ENCODE peak calls at places on chromosomes 5 and 9, in seven cellular contexts. R is PC-9, X is PC-3, U is mesothelial cell of epicardium, E is MCF 10A, L is heart left ventricle, D is kidney epithelial cell. Q is an unnamed sample.

GRCh38 chr9:116223926-116224325 is 70.3 kb downstream of the PAPPA start:
- DNase-seq in L (no peak), R (no peak), E (no peak), X (no peak), U (no peak), D (no peak), Q (no peak)

GRCh38 chr9:14349818-14350333 is 35.9 kb upstream of the NFIB start:
- DNase-seq in D (no peak), L (peak; percentile 43), E (no peak), U (no peak), X (no peak), R (no peak), Q (no peak)

GRCh38 chr9:136745389-136746218 is 2.7 kb downstream of the LCN6 start:
- DNase-seq in X (no peak), E (no peak), D (no peak), R (no peak), U (no peak), L (peak; percentile 56), Q (no peak)

GRCh38 chr5:35136386-35136785 is 88.6 kb upstream of the AGXT2 start:
- DNase-seq in X (peak; percentile 95), R (no peak), E (peak; percentile 94), D (peak; percentile 18), U (no peak), L (no peak), Q (no peak)

GRCh38 chr5:145587308-145588071 is 247.7 kb downstream of the PRELID2 start:
- DNase-seq in U (no peak), E (peak; percentile 62), R (peak; percentile 73), L (no peak), D (peak; percentile 86), X (peak; percentile 65), Q (no peak)

GRCh38 chr9:129968690-129969485 is 74.1 kb downstream of the FNBP1 start:
- DNase-seq in R (peak; percentile 68), L (no peak), D (peak; percentile 35), E (peak; percentile 87), U (no peak), X (peak; percentile 89), Q (no peak)

GRCh38 chr5:62124266-62124665 is 181.7 kb upstream of the KIF2A start:
- DNase-seq in L (no peak), X (no peak), U (no peak), D (no peak), E (no peak), R (no peak), Q (no peak)

GRCh38 chr5:5719292-5719691 is 296.8 kb downstream of the ICE1 start:
- DNase-seq in R (no peak), U (no peak), E (no peak), D (no peak), X (no peak), L (no peak), Q (no peak)

GRCh38 chr5:38515648-38516047 is 40.8 kb downstream of the LIFR start:
- DNase-seq in L (no peak), D (no peak), E (peak; percentile 44), R (no peak), X (peak; percentile 42), U (no peak), Q (no peak)

GRCh38 chr5:52743012-52743411 is 44.7 kb upstream of the ITGA1 start:
- DNase-seq in D (no peak), L (no peak), U (no peak), E (no peak), X (no peak), R (no peak), Q (no peak)

GRCh38 chr5:36669015-36669651 is 62.7 kb downstream of the SLC1A3 start:
- DNase-seq in D (no peak), L (no peak), R (no peak), X (no peak), E (no peak), U (no peak), Q (no peak)

GRCh38 chr9:87381050-87381711 is 116.5 kb upstream of the DAPK1 start:
- DNase-seq in E (peak; percentile 67), R (peak; percentile 51), U (no peak), X (no peak), L (no peak), D (no peak), Q (no peak)

GRCh38 chr5:36844305-36844704 is 32.3 kb upstream of the NIPBL start:
- DNase-seq in U (no peak), D (no peak), X (no peak), R (no peak), E (no peak), L (no peak), Q (no peak)

GRCh38 chr9:134178781-134179551 is 14.6 kb upstream of the RNU6ATAC start:
- DNase-seq in D (no peak), E (no peak), R (no peak), X (no peak), L (peak; percentile 77), U (peak; percentile 18), Q (no peak)

GRCh38 chr9:93541581-93542349 is 34.6 kb upstream of the PHF2 start:
- DNase-seq in D (no peak), U (no peak), L (peak; percentile 27), X (no peak), E (no peak), R (no peak), Q (no peak)

GRCh38 chr5:55306641-55307382 is 682 bp downstream of the DHX29 start:
- DNase-seq in U (no peak), L (no peak), D (no peak), E (peak; percentile 13), X (no peak), R (no peak), Q (no peak)

GRCh38 chr9:96615421-96615820 is 4.2 kb downstream of the CDC14B start:
- DNase-seq in D (no peak), E (no peak), L (no peak), R (no peak), X (no peak), U (no peak), Q (no peak)

GRCh38 chr9:87059740-87060139 is 112.4 kb upstream of the GAS1 start:
- DNase-seq in X (no peak), U (no peak), L (no peak), R (no peak), E (no peak), D (no peak), Q (no peak)

DNA sequence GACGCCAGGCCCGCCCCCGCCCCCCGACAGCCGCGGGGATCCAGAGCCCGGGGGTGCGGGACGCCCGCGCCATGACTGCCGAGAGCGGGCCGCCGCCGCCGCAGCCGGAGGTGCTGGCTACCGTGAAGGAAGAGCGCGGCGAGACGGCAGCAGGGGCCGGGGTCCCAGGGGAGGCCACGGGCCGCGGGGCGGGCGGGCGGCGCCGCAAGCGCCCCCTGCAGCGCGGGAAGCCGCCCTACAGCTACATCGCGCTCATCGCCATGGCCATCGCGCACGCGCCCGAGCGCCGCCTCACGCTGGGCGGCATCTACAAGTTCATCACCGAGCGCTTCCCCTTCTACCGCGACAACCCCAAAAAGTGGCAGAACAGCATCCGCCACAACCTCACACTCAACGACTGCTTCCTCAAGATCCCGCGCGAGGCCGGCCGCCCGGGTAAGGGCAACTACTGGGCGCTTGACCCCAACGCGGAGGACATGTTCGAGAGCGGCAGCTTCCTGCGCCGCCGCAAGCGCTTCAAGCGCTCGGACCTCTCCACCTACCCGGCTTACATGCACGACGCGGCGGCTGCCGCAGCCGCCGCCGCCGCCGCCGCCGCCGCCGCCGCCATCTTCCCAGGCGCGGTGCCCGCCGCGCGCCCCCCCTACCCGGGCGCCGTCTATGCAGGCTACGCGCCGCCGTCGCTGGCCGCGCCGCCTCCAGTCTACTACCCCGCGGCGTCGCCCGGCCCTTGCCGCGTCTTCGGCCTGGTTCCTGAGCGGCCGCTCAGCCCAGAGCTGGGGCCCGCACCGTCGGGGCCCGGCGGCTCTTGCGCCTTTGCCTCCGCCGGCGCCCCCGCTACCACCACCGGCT is 1.0 kb downstream of the FOXE1 start:
- DNase-seq in L (no peak), D (no peak), R (no peak), U (no peak), X (no peak), E (no peak), Q (no peak)
- TF ChIP-seq CTCF in L (no peak), D (peak; percentile 24), R (no peak), U (no peak), X (no peak), E (no peak), Q (no peak)

DNA sequence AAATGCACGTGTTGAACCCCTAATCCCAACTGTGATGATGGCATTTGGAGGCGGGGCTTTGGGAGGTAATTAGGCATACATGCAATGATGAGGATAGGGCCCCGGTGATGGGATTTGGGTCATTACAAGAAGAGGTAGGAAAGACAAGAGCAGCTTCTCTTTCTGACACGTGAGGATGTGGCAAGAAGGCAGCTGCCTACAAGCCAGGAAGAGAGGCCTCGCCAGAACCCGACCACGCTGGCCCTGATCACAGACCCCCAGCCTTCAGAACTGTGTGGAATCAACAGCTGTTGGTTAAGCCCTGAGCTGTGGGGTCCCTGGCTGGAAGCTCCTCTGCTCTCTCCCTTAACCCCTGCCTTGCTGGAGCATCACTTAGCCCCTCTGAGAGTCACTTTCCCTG is 57.5 kb downstream of the COL23A1 start:
- DNase-seq in U (no peak), E (no peak), X (no peak), D (no peak), L (no peak), R (no peak), Q (no peak)
- TF ChIP-seq CTCF in U (no peak), E (no peak), X (no peak), D (no peak), L (no peak), R (no peak), Q (no peak)

DNA sequence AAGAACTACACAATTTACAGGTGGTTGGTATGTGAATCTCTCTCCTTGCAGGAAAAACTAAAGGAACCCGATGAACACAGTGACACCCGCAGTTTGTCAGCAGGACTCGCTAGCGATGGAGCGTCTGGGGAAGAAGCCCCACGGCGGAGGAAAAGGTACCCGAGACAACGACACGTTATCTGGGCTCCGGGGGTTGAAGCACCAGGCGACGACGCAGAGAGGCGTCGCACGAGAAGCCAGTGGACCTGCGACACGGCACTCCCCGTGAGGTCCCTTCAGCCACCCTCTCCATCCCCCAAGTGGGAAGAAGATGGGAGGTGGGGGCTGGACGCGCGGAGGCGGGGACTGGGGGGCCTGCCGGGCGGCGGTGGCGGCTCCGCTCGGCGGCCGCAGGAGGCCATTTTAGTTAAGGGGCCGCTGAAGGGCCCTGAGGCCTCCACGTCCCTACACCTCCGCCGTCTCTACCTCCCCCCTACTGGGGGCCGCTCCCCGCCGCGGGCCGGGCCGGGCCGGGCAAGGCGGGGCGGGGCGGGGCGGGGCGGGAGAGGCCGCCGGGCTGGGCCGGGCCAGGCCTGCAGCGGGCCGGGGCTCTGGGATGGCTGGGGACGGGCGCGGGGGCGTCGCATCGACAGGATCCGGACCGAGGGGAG is 874 bp downstream of the ZFR start:
- DNase-seq in D (no peak), X (peak; percentile 25), L (peak; percentile 40), R (peak; percentile 47), E (peak; percentile 36), U (no peak), Q (no peak)
- TF ChIP-seq CTCF in D (no peak), X (no peak), L (no peak), R (no peak), E (no peak), U (no peak), Q (no peak)

GRCh38 chr9:21392270-21392669 is 7.1 kb upstream of the IFNA2 start:
- DNase-seq in R (no peak), X (peak; percentile 59), E (peak; percentile 11), U (no peak), D (no peak), L (no peak), Q (no peak)
- TF ChIP-seq CTCF in R (peak; percentile 28), X (peak; percentile 53), E (peak; percentile 5), U (peak; percentile 50), D (peak; percentile 33), L (no peak), Q (no peak)

DNA sequence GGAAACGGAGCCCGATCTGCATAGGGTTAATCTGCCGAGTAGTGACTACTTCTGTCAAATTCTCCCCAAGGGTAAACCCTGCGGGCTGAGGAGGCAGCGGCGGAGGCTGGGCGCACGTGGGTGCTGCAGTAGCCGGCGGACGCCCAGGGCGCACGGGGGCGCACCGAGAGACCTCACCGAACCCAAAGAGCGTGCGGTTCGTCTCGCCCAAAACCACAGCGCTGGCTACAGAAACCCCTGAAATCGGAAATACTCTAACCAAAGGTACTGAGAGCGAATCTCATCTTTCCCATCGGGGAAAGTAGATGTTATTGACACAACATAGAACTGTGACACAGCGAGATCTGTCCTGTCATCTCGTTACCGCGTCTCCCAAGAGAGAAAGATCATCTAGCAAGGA is 56.0 kb upstream of the SHC3 start:
- DNase-seq in U (no peak), R (no peak), L (no peak), X (no peak), E (no peak), D (no peak), Q (no peak)
- TF ChIP-seq CTCF in U (no peak), R (no peak), L (no peak), X (no peak), E (no peak), D (peak; percentile 13), Q (no peak)